ENCODE peak calls at places on chromosomes 5 and 9, in six cellular contexts. E, W, O, D, J and Q are unnamed samples. For H3K4me1, the result is how much of the 10 kb centered on the place peaks cover.

GRCh38 chr5:78568676-78569075 is 79.9 kb downstream of the LHFPL2 start:
- DNase-seq in W (no peak), J (no peak), D (no peak), E (no peak), O (no peak), Q (no peak)

GRCh38 chr9:130629443-130630090 is 34.8 kb upstream of the PRDM12 start:
- DNase-seq in E (no peak), D (no peak), W (no peak), J (no peak), O (no peak), Q (no peak)

GRCh38 chr5:74576941-74577456 is 63.5 kb downstream of the ENC1 start:
- DNase-seq in J (no peak), O (peak), W (no peak), E (no peak), D (no peak), Q (peak)

GRCh38 chr9:18184034-18184800 is 289.7 kb upstream of the ADAMTSL1 start:
- DNase-seq in O (peak), W (no peak), E (no peak), D (no peak), J (no peak), Q (no peak)

GRCh38 chr5:105812356-105812755 is 1858.4 kb downstream of the EFNA5 start:
- DNase-seq in J (no peak), W (no peak), D (no peak), E (no peak), O (no peak), Q (no peak)

GRCh38 chr5:137296213-137296702 is 202.9 kb downstream of the SPOCK1 start:
- DNase-seq in D (no peak), J (no peak), O (no peak), E (no peak), W (no peak), Q (no peak)

GRCh38 chr5:129902806-129903205 is 1.5 kb upstream of the CHSY3 start:
- DNase-seq in E (no peak), D (no peak), W (no peak), O (no peak), J (no peak), Q (no peak)

GRCh38 chr5:66742083-66742895 is 146.1 kb downstream of the MAST4 start:
- DNase-seq in O (peak), D (no peak), J (peak), W (peak), E (peak), Q (no peak)

GRCh38 chr5:54326662-54327145 is 16.3 kb upstream of the ARL15 start:
- DNase-seq in E (no peak), J (no peak), D (no peak), O (no peak), W (no peak), Q (no peak)

GRCh38 chr5:76831108-76831447 is 12.2 kb downstream of the F2RL1 start:
- DNase-seq in J (no peak), O (no peak), W (no peak), D (no peak), E (no peak), Q (no peak)

GRCh38 chr5:54969856-54970828 is 15.3 kb downstream of the ESM1 start:
- DNase-seq in J (no peak), O (no peak), E (no peak), W (no peak), D (no peak), Q (no peak)

GRCh38 chr9:33816327-33817252 is at the start of gene UBE2R2:
- DNase-seq in O (peak), D (peak), E (peak), J (peak), W (peak), Q (peak)

GRCh38 chr5:17438027-17438426 is 60.0 kb upstream of the TAF11L2 start:
- DNase-seq in D (no peak), E (no peak), O (no peak), J (no peak), W (no peak), Q (no peak)

GRCh38 chr5:83444445-83444844 is 27.1 kb upstream of the VCAN start:
- DNase-seq in D (no peak), O (no peak), J (no peak), E (no peak), W (no peak), Q (no peak)

GRCh38 chr5:83446253-83446947 is 25.1 kb upstream of the VCAN start:
- DNase-seq in W (no peak), J (no peak), E (peak), O (no peak), D (no peak), Q (no peak)

GRCh38 chr5:83450840-83451239 is 20.7 kb upstream of the VCAN start:
- DNase-seq in O (no peak), J (no peak), D (no peak), W (peak), E (no peak), Q (no peak)

GRCh38 chr5:83450183-83450839 is 21.2 kb upstream of the VCAN start:
- DNase-seq in E (no peak), O (no peak), J (no peak), D (no peak), W (peak), Q (no peak)

GRCh38 chr5:83447533-83447932 is 24.0 kb upstream of the VCAN start:
- DNase-seq in E (no peak), O (no peak), J (no peak), W (no peak), D (no peak), Q (no peak)
- H3K4me3 ChIP-seq in E (no peak), O (no peak), J (no peak), W (no peak), D (no peak), Q (no peak)

DNA sequence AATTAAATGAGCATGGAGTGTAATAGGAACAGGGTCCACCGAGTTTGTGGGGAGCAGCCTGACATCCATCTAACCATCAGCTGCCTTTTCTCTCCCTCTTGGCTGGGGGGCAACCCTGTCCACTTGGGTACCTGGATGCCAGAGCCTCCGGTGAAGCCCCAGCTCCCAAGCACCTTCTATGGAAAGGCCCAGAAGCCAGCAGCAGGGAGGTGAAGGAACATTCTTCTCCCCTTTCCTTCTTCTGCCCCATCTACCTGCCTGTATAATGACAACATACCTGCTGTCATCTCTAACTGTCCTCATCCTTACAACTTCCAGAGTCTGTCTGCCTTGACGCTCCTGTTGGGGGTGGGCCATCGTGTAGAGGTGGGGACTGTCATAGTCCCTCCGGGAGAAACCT is 33.1 kb downstream of the THBS4 start:
- DNase-seq in O (no peak), E (no peak), W (no peak), J (no peak), D (no peak), Q (no peak)
- H3K27ac ChIP-seq in O (no peak), E (no peak), W (no peak), J (no peak), D (no peak), Q (no peak)

GRCh38 chr9:91896513-91897121 is 53.4 kb downstream of the ROR2 start:
- DNase-seq in W (no peak), O (no peak), E (peak), J (no peak), D (no peak), Q (no peak)

GRCh38 chr9:91897201-91897600 is 52.8 kb downstream of the ROR2 start:
- DNase-seq in W (no peak), E (no peak), J (no peak), O (no peak), D (no peak), Q (no peak)

GRCh38 chr9:91898451-91899433 is 51.3 kb downstream of the ROR2 start:
- DNase-seq in J (peak), O (peak), E (no peak), W (no peak), D (no peak), Q (no peak)

GRCh38 chr9:91894023-91894422 is 56.0 kb downstream of the ROR2 start:
- DNase-seq in J (no peak), D (no peak), E (no peak), W (no peak), O (no peak), Q (no peak)

DNA sequence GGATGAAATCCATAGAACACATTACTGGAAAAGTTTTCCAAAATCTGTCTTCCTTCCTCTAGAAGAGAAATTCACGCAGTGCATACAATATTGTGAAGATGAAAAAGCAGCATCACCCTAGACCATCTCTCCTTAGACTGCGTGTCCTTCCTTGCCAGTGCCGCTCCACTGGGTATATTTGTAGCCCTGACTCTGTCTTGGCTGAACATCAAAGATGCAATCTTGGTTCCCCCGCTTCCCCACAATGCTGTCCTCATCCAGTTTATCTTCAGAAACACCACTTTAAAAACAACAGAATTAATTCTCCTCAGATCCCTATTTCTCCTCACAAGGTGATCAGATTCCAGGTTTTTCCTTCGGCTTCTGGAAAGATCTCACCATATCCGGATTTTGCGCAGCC is 53.9 kb downstream of the ROR2 start:
- DNase-seq in E (no peak), O (no peak), W (no peak), D (no peak), J (no peak), Q (no peak)
- H3K4me1 ChIP-seq in E (half or more), O (under half), W (under half), D (under half), J (under half), Q (under half)

GRCh38 chr5:52915176-52915875 is 73.8 kb upstream of the ITGA2 start:
- DNase-seq in E (peak), O (peak), D (no peak), J (peak), W (peak), Q (peak)
- H3K4me3 ChIP-seq in E (peak), O (no peak), D (peak), J (peak), W (peak), Q (no peak)

GRCh38 chr9:134937566-134938345 is 20.0 kb upstream of the FCN1 start:
- DNase-seq in E (no peak), W (no peak), J (no peak), O (no peak), D (peak), Q (no peak)

GRCh38 chr9:134936762-134937555 is 19.2 kb upstream of the FCN1 start:
- DNase-seq in O (no peak), E (no peak), W (no peak), J (no peak), D (peak), Q (no peak)

GRCh38 chr9:134939080-134939733 is 21.5 kb upstream of the FCN1 start:
- DNase-seq in O (no peak), D (peak), W (no peak), J (no peak), E (no peak), Q (no peak)

GRCh38 chr9:134939836-134940235 is 22.1 kb upstream of the FCN1 start:
- DNase-seq in J (no peak), D (peak), O (no peak), W (no peak), E (no peak), Q (no peak)

DNA sequence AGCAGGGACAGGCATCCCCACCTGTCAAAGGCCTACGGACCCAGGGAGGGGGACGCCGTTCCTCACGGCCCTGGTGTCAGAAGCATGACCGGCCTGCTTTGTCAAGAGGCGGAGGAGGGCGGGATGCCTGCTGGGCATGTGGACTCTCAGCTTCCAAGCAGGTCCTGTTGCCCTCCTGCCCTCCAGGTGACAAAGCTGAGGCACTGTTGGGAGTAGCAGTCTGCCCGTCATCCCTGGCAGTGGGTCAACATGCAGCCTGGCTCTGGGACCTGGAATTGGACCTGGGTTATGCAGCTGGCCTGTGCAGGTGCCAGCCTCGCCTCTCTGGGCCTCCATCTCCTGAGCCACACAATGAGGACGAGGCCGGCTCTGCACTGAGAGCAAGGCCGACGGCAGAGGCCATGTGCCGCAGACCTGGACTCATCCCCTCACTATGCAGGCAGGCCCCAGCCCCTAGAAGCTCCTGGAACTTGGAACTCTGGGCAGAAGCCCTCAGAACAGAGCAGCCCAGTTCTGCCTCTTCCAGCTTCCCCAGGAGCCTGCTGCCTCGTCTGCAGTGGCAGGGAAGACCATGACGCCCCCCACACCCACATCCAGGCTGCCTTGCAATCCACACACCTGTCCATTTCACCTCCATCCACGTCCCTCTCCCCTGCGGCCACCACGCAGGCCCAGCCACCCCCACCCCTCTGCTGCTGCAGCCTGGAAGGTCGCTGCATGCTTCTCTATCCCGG is 20.8 kb upstream of the FCN1 start:
- DNase-seq in D (peak), E (no peak), O (no peak), W (no peak), J (no peak), Q (no peak)
- H3K27ac ChIP-seq in D (no peak), E (no peak), O (no peak), W (no peak), J (no peak), Q (no peak)

DNA sequence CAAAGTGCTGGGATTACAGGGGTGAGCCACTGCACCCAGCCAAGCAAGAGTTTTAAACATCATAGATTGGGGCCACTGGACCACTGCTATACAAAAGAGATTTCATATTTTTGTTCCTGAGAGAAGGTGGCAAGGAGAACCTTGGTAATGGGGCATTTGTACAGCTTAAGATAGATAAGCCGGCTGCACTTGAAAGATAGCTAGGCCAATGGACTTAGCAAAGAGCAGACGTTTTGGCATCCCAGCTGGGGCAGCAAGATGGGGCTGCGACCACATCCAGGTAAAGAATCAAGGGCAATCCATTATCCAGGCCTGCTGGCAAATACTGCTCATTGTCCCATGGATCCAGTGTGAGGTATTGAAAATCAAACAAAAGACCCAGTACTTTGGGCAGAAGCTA is 3.9 kb upstream of the ISCA1 start:
- DNase-seq in E (no peak), D (no peak), W (no peak), J (no peak), O (no peak), Q (no peak)
- H3K4me1 ChIP-seq in E (under half), D (under half), W (under half), J (under half), O (under half), Q (under half)